ENCODE peak calls at places on chromosome 7, in eight cellular contexts. One of them, this sample, is unnamed.

GRCh38 chr7:149799397-149800168 is 26.2 kb upstream of the ZNF467 start:
- DNase-seq in sigmoid colon: no peak
- DNase-seq in naive B cell: peak
- DNase-seq in activated T-cell treated with anti-CD3 and anti-CD28 coated beads, Interleukin-2, amount 50 U/mL, for 72 hours: peak
- DNase-seq in HepG2: peak
- DNase-seq in stimulated activated naive CD8-positive, alpha-beta T cell treated with anti-CD3 and anti-CD28 coated beads, Interleukin-15, Interleukin-2, amounts not matched to agents 100 U/mL and 50 U/mL, for 24 hours: peak
- DNase-seq in stimulated activated CD4-positive, alpha-beta T cell treated with anti-CD3 and anti-CD28 coated beads, Interleukin-4, amount 100 ng/mL, for 24 hours: peak
- DNase-seq in neural progenitor cell: peak
- DNase-seq in this sample: peak

GRCh38 chr7:43649755-43650274 is 66.9 kb downstream of the STK17A start:
- DNase-seq in stimulated activated CD4-positive, alpha-beta T cell treated with anti-CD3 and anti-CD28 coated beads, Interleukin-4, amount 100 ng/mL, for 24 hours: peak
- DNase-seq in naive B cell: peak
- DNase-seq in neural progenitor cell: no peak
- DNase-seq in HepG2: no peak
- DNase-seq in stimulated activated naive CD8-positive, alpha-beta T cell treated with anti-CD3 and anti-CD28 coated beads, Interleukin-15, Interleukin-2, amounts not matched to agents 100 U/mL and 50 U/mL, for 24 hours: peak
- DNase-seq in sigmoid colon: no peak
- DNase-seq in activated T-cell treated with anti-CD3 and anti-CD28 coated beads, Interleukin-2, amount 50 U/mL, for 72 hours: peak
- DNase-seq in this sample: no peak

GRCh38 chr7:63925626-63926460 is 72.8 kb upstream of the ZNF722 start:
- DNase-seq in naive B cell: peak
- DNase-seq in sigmoid colon: peak
- DNase-seq in HepG2: no peak
- DNase-seq in neural progenitor cell: no peak
- DNase-seq in stimulated activated naive CD8-positive, alpha-beta T cell treated with anti-CD3 and anti-CD28 coated beads, Interleukin-15, Interleukin-2, amounts not matched to agents 100 U/mL and 50 U/mL, for 24 hours: peak
- DNase-seq in stimulated activated CD4-positive, alpha-beta T cell treated with anti-CD3 and anti-CD28 coated beads, Interleukin-4, amount 100 ng/mL, for 24 hours: peak
- DNase-seq in activated T-cell treated with anti-CD3 and anti-CD28 coated beads, Interleukin-2, amount 50 U/mL, for 72 hours: peak
- DNase-seq in this sample: no peak

GRCh38 chr7:43721193-43721806 is 8.0 kb downstream of the COA1 start:
- DNase-seq in stimulated activated naive CD8-positive, alpha-beta T cell treated with anti-CD3 and anti-CD28 coated beads, Interleukin-15, Interleukin-2, amounts not matched to agents 100 U/mL and 50 U/mL, for 24 hours: no peak
- DNase-seq in sigmoid colon: no peak
- DNase-seq in HepG2: peak
- DNase-seq in stimulated activated CD4-positive, alpha-beta T cell treated with anti-CD3 and anti-CD28 coated beads, Interleukin-4, amount 100 ng/mL, for 24 hours: no peak
- DNase-seq in naive B cell: peak
- DNase-seq in activated T-cell treated with anti-CD3 and anti-CD28 coated beads, Interleukin-2, amount 50 U/mL, for 72 hours: peak
- DNase-seq in neural progenitor cell: peak
- DNase-seq in this sample: peak

GRCh38 chr7:47285860-47286491 is 295.9 kb downstream of the TNS3 start:
- DNase-seq in HepG2: no peak
- DNase-seq in stimulated activated CD4-positive, alpha-beta T cell treated with anti-CD3 and anti-CD28 coated beads, Interleukin-4, amount 100 ng/mL, for 24 hours: no peak
- DNase-seq in activated T-cell treated with anti-CD3 and anti-CD28 coated beads, Interleukin-2, amount 50 U/mL, for 72 hours: no peak
- DNase-seq in neural progenitor cell: no peak
- DNase-seq in stimulated activated naive CD8-positive, alpha-beta T cell treated with anti-CD3 and anti-CD28 coated beads, Interleukin-15, Interleukin-2, amounts not matched to agents 100 U/mL and 50 U/mL, for 24 hours: no peak
- DNase-seq in naive B cell: no peak
- DNase-seq in sigmoid colon: peak
- DNase-seq in this sample: no peak

GRCh38 chr7:44541-44896 is 147.9 kb upstream of the FAM20C start:
- DNase-seq in stimulated activated naive CD8-positive, alpha-beta T cell treated with anti-CD3 and anti-CD28 coated beads, Interleukin-15, Interleukin-2, amounts not matched to agents 100 U/mL and 50 U/mL, for 24 hours: no peak
- DNase-seq in neural progenitor cell: no peak
- DNase-seq in stimulated activated CD4-positive, alpha-beta T cell treated with anti-CD3 and anti-CD28 coated beads, Interleukin-4, amount 100 ng/mL, for 24 hours: peak
- DNase-seq in sigmoid colon: no peak
- DNase-seq in HepG2: no peak
- DNase-seq in naive B cell: no peak
- DNase-seq in activated T-cell treated with anti-CD3 and anti-CD28 coated beads, Interleukin-2, amount 50 U/mL, for 72 hours: no peak
- DNase-seq in this sample: no peak

GRCh38 chr7:131900785-131901287 is 344.4 kb upstream of the PODXL start:
- DNase-seq in naive B cell: no peak
- DNase-seq in activated T-cell treated with anti-CD3 and anti-CD28 coated beads, Interleukin-2, amount 50 U/mL, for 72 hours: no peak
- DNase-seq in HepG2: no peak
- DNase-seq in stimulated activated CD4-positive, alpha-beta T cell treated with anti-CD3 and anti-CD28 coated beads, Interleukin-4, amount 100 ng/mL, for 24 hours: no peak
- DNase-seq in stimulated activated naive CD8-positive, alpha-beta T cell treated with anti-CD3 and anti-CD28 coated beads, Interleukin-15, Interleukin-2, amounts not matched to agents 100 U/mL and 50 U/mL, for 24 hours: no peak
- DNase-seq in sigmoid colon: no peak
- DNase-seq in neural progenitor cell: no peak
- DNase-seq in this sample: no peak

GRCh38 chr7:69772699-69773436 is 174.6 kb downstream of the AUTS2 start:
- DNase-seq in naive B cell: no peak
- DNase-seq in stimulated activated CD4-positive, alpha-beta T cell treated with anti-CD3 and anti-CD28 coated beads, Interleukin-4, amount 100 ng/mL, for 24 hours: no peak
- DNase-seq in HepG2: no peak
- DNase-seq in stimulated activated naive CD8-positive, alpha-beta T cell treated with anti-CD3 and anti-CD28 coated beads, Interleukin-15, Interleukin-2, amounts not matched to agents 100 U/mL and 50 U/mL, for 24 hours: no peak
- DNase-seq in neural progenitor cell: no peak
- DNase-seq in activated T-cell treated with anti-CD3 and anti-CD28 coated beads, Interleukin-2, amount 50 U/mL, for 72 hours: no peak
- DNase-seq in sigmoid colon: peak
- DNase-seq in this sample: no peak

GRCh38 chr7:121219031-121219430 is 109.8 kb upstream of the WNT16 start:
- DNase-seq in naive B cell: no peak
- DNase-seq in activated T-cell treated with anti-CD3 and anti-CD28 coated beads, Interleukin-2, amount 50 U/mL, for 72 hours: no peak
- DNase-seq in stimulated activated naive CD8-positive, alpha-beta T cell treated with anti-CD3 and anti-CD28 coated beads, Interleukin-15, Interleukin-2, amounts not matched to agents 100 U/mL and 50 U/mL, for 24 hours: no peak
- DNase-seq in stimulated activated CD4-positive, alpha-beta T cell treated with anti-CD3 and anti-CD28 coated beads, Interleukin-4, amount 100 ng/mL, for 24 hours: no peak
- DNase-seq in sigmoid colon: no peak
- DNase-seq in neural progenitor cell: no peak
- DNase-seq in HepG2: no peak
- DNase-seq in this sample: no peak

GRCh38 chr7:157715071-157715937 is 378.5 kb downstream of the DNAJB6 start:
- DNase-seq in neural progenitor cell: no peak
- DNase-seq in stimulated activated CD4-positive, alpha-beta T cell treated with anti-CD3 and anti-CD28 coated beads, Interleukin-4, amount 100 ng/mL, for 24 hours: no peak
- DNase-seq in sigmoid colon: peak
- DNase-seq in activated T-cell treated with anti-CD3 and anti-CD28 coated beads, Interleukin-2, amount 50 U/mL, for 72 hours: no peak
- DNase-seq in naive B cell: no peak
- DNase-seq in HepG2: no peak
- DNase-seq in stimulated activated naive CD8-positive, alpha-beta T cell treated with anti-CD3 and anti-CD28 coated beads, Interleukin-15, Interleukin-2, amounts not matched to agents 100 U/mL and 50 U/mL, for 24 hours: no peak
- DNase-seq in this sample: no peak

GRCh38 chr7:17564678-17565209 is 266.3 kb downstream of the AHR start:
- DNase-seq in sigmoid colon: no peak
- DNase-seq in HepG2: no peak
- DNase-seq in activated T-cell treated with anti-CD3 and anti-CD28 coated beads, Interleukin-2, amount 50 U/mL, for 72 hours: no peak
- DNase-seq in naive B cell: no peak
- DNase-seq in stimulated activated CD4-positive, alpha-beta T cell treated with anti-CD3 and anti-CD28 coated beads, Interleukin-4, amount 100 ng/mL, for 24 hours: no peak
- DNase-seq in stimulated activated naive CD8-positive, alpha-beta T cell treated with anti-CD3 and anti-CD28 coated beads, Interleukin-15, Interleukin-2, amounts not matched to agents 100 U/mL and 50 U/mL, for 24 hours: no peak
- DNase-seq in neural progenitor cell: no peak
- DNase-seq in this sample: no peak

GRCh38 chr7:2931034-2931415 is 86.9 kb upstream of the GNA12 start:
- DNase-seq in HepG2: no peak
- DNase-seq in naive B cell: no peak
- DNase-seq in neural progenitor cell: no peak
- DNase-seq in stimulated activated naive CD8-positive, alpha-beta T cell treated with anti-CD3 and anti-CD28 coated beads, Interleukin-15, Interleukin-2, amounts not matched to agents 100 U/mL and 50 U/mL, for 24 hours: no peak
- DNase-seq in stimulated activated CD4-positive, alpha-beta T cell treated with anti-CD3 and anti-CD28 coated beads, Interleukin-4, amount 100 ng/mL, for 24 hours: no peak
- DNase-seq in activated T-cell treated with anti-CD3 and anti-CD28 coated beads, Interleukin-2, amount 50 U/mL, for 72 hours: no peak
- DNase-seq in sigmoid colon: peak
- DNase-seq in this sample: no peak

GRCh38 chr7:137715101-137715500 is 131.7 kb downstream of the DGKI start:
- DNase-seq in stimulated activated CD4-positive, alpha-beta T cell treated with anti-CD3 and anti-CD28 coated beads, Interleukin-4, amount 100 ng/mL, for 24 hours: no peak
- DNase-seq in naive B cell: no peak
- DNase-seq in HepG2: no peak
- DNase-seq in activated T-cell treated with anti-CD3 and anti-CD28 coated beads, Interleukin-2, amount 50 U/mL, for 72 hours: no peak
- DNase-seq in stimulated activated naive CD8-positive, alpha-beta T cell treated with anti-CD3 and anti-CD28 coated beads, Interleukin-15, Interleukin-2, amounts not matched to agents 100 U/mL and 50 U/mL, for 24 hours: no peak
- DNase-seq in neural progenitor cell: no peak
- DNase-seq in sigmoid colon: no peak
- DNase-seq in this sample: no peak

GRCh38 chr7:74219416-74219815 is 9.6 kb downstream of the LAT2 start:
- DNase-seq in activated T-cell treated with anti-CD3 and anti-CD28 coated beads, Interleukin-2, amount 50 U/mL, for 72 hours: no peak
- DNase-seq in naive B cell: no peak
- DNase-seq in stimulated activated CD4-positive, alpha-beta T cell treated with anti-CD3 and anti-CD28 coated beads, Interleukin-4, amount 100 ng/mL, for 24 hours: no peak
- DNase-seq in sigmoid colon: no peak
- DNase-seq in neural progenitor cell: no peak
- DNase-seq in stimulated activated naive CD8-positive, alpha-beta T cell treated with anti-CD3 and anti-CD28 coated beads, Interleukin-15, Interleukin-2, amounts not matched to agents 100 U/mL and 50 U/mL, for 24 hours: no peak
- DNase-seq in HepG2: no peak
- DNase-seq in this sample: no peak

GRCh38 chr7:83469076-83469475 is 179.9 kb downstream of the SEMA3E start:
- DNase-seq in stimulated activated naive CD8-positive, alpha-beta T cell treated with anti-CD3 and anti-CD28 coated beads, Interleukin-15, Interleukin-2, amounts not matched to agents 100 U/mL and 50 U/mL, for 24 hours: no peak
- DNase-seq in neural progenitor cell: no peak
- DNase-seq in stimulated activated CD4-positive, alpha-beta T cell treated with anti-CD3 and anti-CD28 coated beads, Interleukin-4, amount 100 ng/mL, for 24 hours: no peak
- DNase-seq in naive B cell: no peak
- DNase-seq in sigmoid colon: no peak
- DNase-seq in HepG2: no peak
- DNase-seq in activated T-cell treated with anti-CD3 and anti-CD28 coated beads, Interleukin-2, amount 50 U/mL, for 72 hours: no peak
- DNase-seq in this sample: no peak

GRCh38 chr7:108094375-108094774 is 35.8 kb downstream of the LAMB4 start:
- DNase-seq in neural progenitor cell: no peak
- DNase-seq in HepG2: no peak
- DNase-seq in stimulated activated naive CD8-positive, alpha-beta T cell treated with anti-CD3 and anti-CD28 coated beads, Interleukin-15, Interleukin-2, amounts not matched to agents 100 U/mL and 50 U/mL, for 24 hours: no peak
- DNase-seq in activated T-cell treated with anti-CD3 and anti-CD28 coated beads, Interleukin-2, amount 50 U/mL, for 72 hours: no peak
- DNase-seq in naive B cell: no peak
- DNase-seq in stimulated activated CD4-positive, alpha-beta T cell treated with anti-CD3 and anti-CD28 coated beads, Interleukin-4, amount 100 ng/mL, for 24 hours: no peak
- DNase-seq in sigmoid colon: no peak
- DNase-seq in this sample: no peak

GRCh38 chr7:56188823-56189346 is 72.7 kb upstream of the NUPR2 start:
- DNase-seq in HepG2: no peak
- DNase-seq in stimulated activated CD4-positive, alpha-beta T cell treated with anti-CD3 and anti-CD28 coated beads, Interleukin-4, amount 100 ng/mL, for 24 hours: no peak
- DNase-seq in sigmoid colon: no peak
- DNase-seq in stimulated activated naive CD8-positive, alpha-beta T cell treated with anti-CD3 and anti-CD28 coated beads, Interleukin-15, Interleukin-2, amounts not matched to agents 100 U/mL and 50 U/mL, for 24 hours: no peak
- DNase-seq in activated T-cell treated with anti-CD3 and anti-CD28 coated beads, Interleukin-2, amount 50 U/mL, for 72 hours: no peak
- DNase-seq in naive B cell: no peak
- DNase-seq in neural progenitor cell: no peak
- DNase-seq in this sample: no peak

GRCh38 chr7:40329601-40330153 is 194.9 kb downstream of the SUGCT start:
- DNase-seq in activated T-cell treated with anti-CD3 and anti-CD28 coated beads, Interleukin-2, amount 50 U/mL, for 72 hours: no peak
- DNase-seq in naive B cell: peak
- DNase-seq in sigmoid colon: no peak
- DNase-seq in stimulated activated CD4-positive, alpha-beta T cell treated with anti-CD3 and anti-CD28 coated beads, Interleukin-4, amount 100 ng/mL, for 24 hours: no peak
- DNase-seq in HepG2: peak
- DNase-seq in stimulated activated naive CD8-positive, alpha-beta T cell treated with anti-CD3 and anti-CD28 coated beads, Interleukin-15, Interleukin-2, amounts not matched to agents 100 U/mL and 50 U/mL, for 24 hours: no peak
- DNase-seq in neural progenitor cell: peak
- DNase-seq in this sample: peak

GRCh38 chr7:157414702-157415096 is 77.9 kb downstream of the DNAJB6 start:
- DNase-seq in sigmoid colon: no peak
- DNase-seq in stimulated activated naive CD8-positive, alpha-beta T cell treated with anti-CD3 and anti-CD28 coated beads, Interleukin-15, Interleukin-2, amounts not matched to agents 100 U/mL and 50 U/mL, for 24 hours: no peak
- DNase-seq in activated T-cell treated with anti-CD3 and anti-CD28 coated beads, Interleukin-2, amount 50 U/mL, for 72 hours: no peak
- DNase-seq in stimulated activated CD4-positive, alpha-beta T cell treated with anti-CD3 and anti-CD28 coated beads, Interleukin-4, amount 100 ng/mL, for 24 hours: no peak
- DNase-seq in naive B cell: no peak
- DNase-seq in neural progenitor cell: no peak
- DNase-seq in HepG2: no peak
- DNase-seq in this sample: no peak

GRCh38 chr7:2471022-2471329 is 5.2 kb downstream of the GRIFIN start:
- DNase-seq in stimulated activated CD4-positive, alpha-beta T cell treated with anti-CD3 and anti-CD28 coated beads, Interleukin-4, amount 100 ng/mL, for 24 hours: no peak
- DNase-seq in sigmoid colon: no peak
- DNase-seq in HepG2: no peak
- DNase-seq in naive B cell: no peak
- DNase-seq in stimulated activated naive CD8-positive, alpha-beta T cell treated with anti-CD3 and anti-CD28 coated beads, Interleukin-15, Interleukin-2, amounts not matched to agents 100 U/mL and 50 U/mL, for 24 hours: no peak
- DNase-seq in activated T-cell treated with anti-CD3 and anti-CD28 coated beads, Interleukin-2, amount 50 U/mL, for 72 hours: no peak
- DNase-seq in neural progenitor cell: no peak
- DNase-seq in this sample: no peak

GRCh38 chr7:101681170-101682007 is 52.3 kb upstream of the MYL10 start:
- DNase-seq in neural progenitor cell: peak
- DNase-seq in stimulated activated CD4-positive, alpha-beta T cell treated with anti-CD3 and anti-CD28 coated beads, Interleukin-4, amount 100 ng/mL, for 24 hours: no peak
- DNase-seq in activated T-cell treated with anti-CD3 and anti-CD28 coated beads, Interleukin-2, amount 50 U/mL, for 72 hours: no peak
- DNase-seq in stimulated activated naive CD8-positive, alpha-beta T cell treated with anti-CD3 and anti-CD28 coated beads, Interleukin-15, Interleukin-2, amounts not matched to agents 100 U/mL and 50 U/mL, for 24 hours: no peak
- DNase-seq in sigmoid colon: no peak
- DNase-seq in naive B cell: no peak
- DNase-seq in HepG2: no peak
- DNase-seq in this sample: peak

GRCh38 chr7:76220185-76221057 is 18.7 kb downstream of the SRRM3 start:
- DNase-seq in activated T-cell treated with anti-CD3 and anti-CD28 coated beads, Interleukin-2, amount 50 U/mL, for 72 hours: no peak
- DNase-seq in neural progenitor cell: peak
- DNase-seq in stimulated activated CD4-positive, alpha-beta T cell treated with anti-CD3 and anti-CD28 coated beads, Interleukin-4, amount 100 ng/mL, for 24 hours: no peak
- DNase-seq in HepG2: peak
- DNase-seq in stimulated activated naive CD8-positive, alpha-beta T cell treated with anti-CD3 and anti-CD28 coated beads, Interleukin-15, Interleukin-2, amounts not matched to agents 100 U/mL and 50 U/mL, for 24 hours: no peak
- DNase-seq in sigmoid colon: no peak
- DNase-seq in naive B cell: no peak
- DNase-seq in this sample: peak

GRCh38 chr7:100509213-100509612 is 25.5 kb downstream of the NYAP1 start:
- DNase-seq in stimulated activated CD4-positive, alpha-beta T cell treated with anti-CD3 and anti-CD28 coated beads, Interleukin-4, amount 100 ng/mL, for 24 hours: no peak
- DNase-seq in stimulated activated naive CD8-positive, alpha-beta T cell treated with anti-CD3 and anti-CD28 coated beads, Interleukin-15, Interleukin-2, amounts not matched to agents 100 U/mL and 50 U/mL, for 24 hours: no peak
- DNase-seq in activated T-cell treated with anti-CD3 and anti-CD28 coated beads, Interleukin-2, amount 50 U/mL, for 72 hours: no peak
- DNase-seq in HepG2: no peak
- DNase-seq in naive B cell: no peak
- DNase-seq in sigmoid colon: peak
- DNase-seq in neural progenitor cell: no peak
- DNase-seq in this sample: peak

GRCh38 chr7:66952343-66953043 is 31.5 kb downstream of the TMEM248 start:
- DNase-seq in activated T-cell treated with anti-CD3 and anti-CD28 coated beads, Interleukin-2, amount 50 U/mL, for 72 hours: no peak
- DNase-seq in stimulated activated CD4-positive, alpha-beta T cell treated with anti-CD3 and anti-CD28 coated beads, Interleukin-4, amount 100 ng/mL, for 24 hours: no peak
- DNase-seq in neural progenitor cell: no peak
- DNase-seq in naive B cell: no peak
- DNase-seq in HepG2: peak
- DNase-seq in sigmoid colon: no peak
- DNase-seq in stimulated activated naive CD8-positive, alpha-beta T cell treated with anti-CD3 and anti-CD28 coated beads, Interleukin-15, Interleukin-2, amounts not matched to agents 100 U/mL and 50 U/mL, for 24 hours: no peak
- DNase-seq in this sample: peak

GRCh38 chr7:23373151-23374004 is 74.2 kb downstream of the MALSU1 start:
- DNase-seq in naive B cell: peak
- DNase-seq in neural progenitor cell: no peak
- DNase-seq in HepG2: no peak
- DNase-seq in sigmoid colon: no peak
- DNase-seq in stimulated activated CD4-positive, alpha-beta T cell treated with anti-CD3 and anti-CD28 coated beads, Interleukin-4, amount 100 ng/mL, for 24 hours: peak
- DNase-seq in activated T-cell treated with anti-CD3 and anti-CD28 coated beads, Interleukin-2, amount 50 U/mL, for 72 hours: peak
- DNase-seq in stimulated activated naive CD8-positive, alpha-beta T cell treated with anti-CD3 and anti-CD28 coated beads, Interleukin-15, Interleukin-2, amounts not matched to agents 100 U/mL and 50 U/mL, for 24 hours: peak
- DNase-seq in this sample: no peak

GRCh38 chr7:83153419-83153818 is 9.3 kb downstream of the PCLO start:
- DNase-seq in stimulated activated naive CD8-positive, alpha-beta T cell treated with anti-CD3 and anti-CD28 coated beads, Interleukin-15, Interleukin-2, amounts not matched to agents 100 U/mL and 50 U/mL, for 24 hours: no peak
- DNase-seq in sigmoid colon: no peak
- DNase-seq in naive B cell: no peak
- DNase-seq in activated T-cell treated with anti-CD3 and anti-CD28 coated beads, Interleukin-2, amount 50 U/mL, for 72 hours: no peak
- DNase-seq in neural progenitor cell: no peak
- DNase-seq in HepG2: no peak
- DNase-seq in stimulated activated CD4-positive, alpha-beta T cell treated with anti-CD3 and anti-CD28 coated beads, Interleukin-4, amount 100 ng/mL, for 24 hours: no peak
- DNase-seq in this sample: no peak

GRCh38 chr7:55241958-55242357 is 123.2 kb upstream of the LANCL2 start:
- DNase-seq in stimulated activated CD4-positive, alpha-beta T cell treated with anti-CD3 and anti-CD28 coated beads, Interleukin-4, amount 100 ng/mL, for 24 hours: no peak
- DNase-seq in naive B cell: no peak
- DNase-seq in sigmoid colon: no peak
- DNase-seq in activated T-cell treated with anti-CD3 and anti-CD28 coated beads, Interleukin-2, amount 50 U/mL, for 72 hours: no peak
- DNase-seq in stimulated activated naive CD8-positive, alpha-beta T cell treated with anti-CD3 and anti-CD28 coated beads, Interleukin-15, Interleukin-2, amounts not matched to agents 100 U/mL and 50 U/mL, for 24 hours: no peak
- DNase-seq in HepG2: no peak
- DNase-seq in neural progenitor cell: no peak
- DNase-seq in this sample: no peak

GRCh38 chr7:122364761-122365280 is 60.3 kb upstream of the FEZF1 start:
- DNase-seq in HepG2: no peak
- DNase-seq in neural progenitor cell: no peak
- DNase-seq in naive B cell: no peak
- DNase-seq in stimulated activated naive CD8-positive, alpha-beta T cell treated with anti-CD3 and anti-CD28 coated beads, Interleukin-15, Interleukin-2, amounts not matched to agents 100 U/mL and 50 U/mL, for 24 hours: no peak
- DNase-seq in activated T-cell treated with anti-CD3 and anti-CD28 coated beads, Interleukin-2, amount 50 U/mL, for 72 hours: no peak
- DNase-seq in stimulated activated CD4-positive, alpha-beta T cell treated with anti-CD3 and anti-CD28 coated beads, Interleukin-4, amount 100 ng/mL, for 24 hours: no peak
- DNase-seq in sigmoid colon: no peak
- DNase-seq in this sample: no peak

GRCh38 chr7:112069879-112070321 is 136.3 kb downstream of the DOCK4 start:
- DNase-seq in stimulated activated naive CD8-positive, alpha-beta T cell treated with anti-CD3 and anti-CD28 coated beads, Interleukin-15, Interleukin-2, amounts not matched to agents 100 U/mL and 50 U/mL, for 24 hours: no peak
- DNase-seq in activated T-cell treated with anti-CD3 and anti-CD28 coated beads, Interleukin-2, amount 50 U/mL, for 72 hours: no peak
- DNase-seq in sigmoid colon: no peak
- DNase-seq in stimulated activated CD4-positive, alpha-beta T cell treated with anti-CD3 and anti-CD28 coated beads, Interleukin-4, amount 100 ng/mL, for 24 hours: no peak
- DNase-seq in naive B cell: no peak
- DNase-seq in HepG2: no peak
- DNase-seq in neural progenitor cell: no peak
- DNase-seq in this sample: no peak

GRCh38 chr7:50272808-50273207 is 31.7 kb upstream of the IKZF1 start:
- DNase-seq in HepG2: no peak
- DNase-seq in stimulated activated naive CD8-positive, alpha-beta T cell treated with anti-CD3 and anti-CD28 coated beads, Interleukin-15, Interleukin-2, amounts not matched to agents 100 U/mL and 50 U/mL, for 24 hours: no peak
- DNase-seq in activated T-cell treated with anti-CD3 and anti-CD28 coated beads, Interleukin-2, amount 50 U/mL, for 72 hours: no peak
- DNase-seq in neural progenitor cell: no peak
- DNase-seq in stimulated activated CD4-positive, alpha-beta T cell treated with anti-CD3 and anti-CD28 coated beads, Interleukin-4, amount 100 ng/mL, for 24 hours: no peak
- DNase-seq in naive B cell: no peak
- DNase-seq in sigmoid colon: no peak
- DNase-seq in this sample: no peak

GRCh38 chr7:47806701-47807103 is 141.6 kb downstream of the PKD1L1 start:
- DNase-seq in stimulated activated CD4-positive, alpha-beta T cell treated with anti-CD3 and anti-CD28 coated beads, Interleukin-4, amount 100 ng/mL, for 24 hours: no peak
- DNase-seq in activated T-cell treated with anti-CD3 and anti-CD28 coated beads, Interleukin-2, amount 50 U/mL, for 72 hours: no peak
- DNase-seq in neural progenitor cell: no peak
- DNase-seq in sigmoid colon: peak
- DNase-seq in stimulated activated naive CD8-positive, alpha-beta T cell treated with anti-CD3 and anti-CD28 coated beads, Interleukin-15, Interleukin-2, amounts not matched to agents 100 U/mL and 50 U/mL, for 24 hours: no peak
- DNase-seq in HepG2: no peak
- DNase-seq in naive B cell: no peak
- DNase-seq in this sample: no peak

GRCh38 chr7:102914585-102914984 is 1.8 kb downstream of the LRRC17 start:
- DNase-seq in sigmoid colon: peak
- DNase-seq in stimulated activated CD4-positive, alpha-beta T cell treated with anti-CD3 and anti-CD28 coated beads, Interleukin-4, amount 100 ng/mL, for 24 hours: no peak
- DNase-seq in naive B cell: no peak
- DNase-seq in activated T-cell treated with anti-CD3 and anti-CD28 coated beads, Interleukin-2, amount 50 U/mL, for 72 hours: no peak
- DNase-seq in neural progenitor cell: peak
- DNase-seq in HepG2: no peak
- DNase-seq in stimulated activated naive CD8-positive, alpha-beta T cell treated with anti-CD3 and anti-CD28 coated beads, Interleukin-15, Interleukin-2, amounts not matched to agents 100 U/mL and 50 U/mL, for 24 hours: no peak
- DNase-seq in this sample: peak

GRCh38 chr7:104946338-104946737 is 67.7 kb upstream of the KMT2E start:
- DNase-seq in stimulated activated CD4-positive, alpha-beta T cell treated with anti-CD3 and anti-CD28 coated beads, Interleukin-4, amount 100 ng/mL, for 24 hours: no peak
- DNase-seq in sigmoid colon: no peak
- DNase-seq in neural progenitor cell: no peak
- DNase-seq in activated T-cell treated with anti-CD3 and anti-CD28 coated beads, Interleukin-2, amount 50 U/mL, for 72 hours: peak
- DNase-seq in naive B cell: no peak
- DNase-seq in stimulated activated naive CD8-positive, alpha-beta T cell treated with anti-CD3 and anti-CD28 coated beads, Interleukin-15, Interleukin-2, amounts not matched to agents 100 U/mL and 50 U/mL, for 24 hours: no peak
- DNase-seq in HepG2: no peak
- DNase-seq in this sample: no peak

GRCh38 chr7:150969483-150969874 is 8.6 kb downstream of the KCNH2 start:
- DNase-seq in naive B cell: no peak
- DNase-seq in activated T-cell treated with anti-CD3 and anti-CD28 coated beads, Interleukin-2, amount 50 U/mL, for 72 hours: no peak
- DNase-seq in stimulated activated CD4-positive, alpha-beta T cell treated with anti-CD3 and anti-CD28 coated beads, Interleukin-4, amount 100 ng/mL, for 24 hours: no peak
- DNase-seq in sigmoid colon: no peak
- DNase-seq in stimulated activated naive CD8-positive, alpha-beta T cell treated with anti-CD3 and anti-CD28 coated beads, Interleukin-15, Interleukin-2, amounts not matched to agents 100 U/mL and 50 U/mL, for 24 hours: no peak
- DNase-seq in HepG2: no peak
- DNase-seq in neural progenitor cell: no peak
- DNase-seq in this sample: no peak

This sample was measured in hepatocyte.